ENCODE peak calls at places on chromosomes 6 and 20, in five cellular contexts. M is endothelial cell, C is IMR-90, Q is stromal cell of bone marrow, R is GM04504. G is an unnamed sample.

GRCh38 chr6:24893342-24893850 is 42.4 kb downstream of the RIPOR2 start:
- DNase-seq in C (no peak), R (no peak), Q (no peak), M (no peak), G (no peak)

GRCh38 chr20:46978871-46979536 is 84.4 kb downstream of the EYA2 start:
- DNase-seq in M (no peak), R (no peak), Q (no peak), C (no peak), G (no peak)

GRCh38 chr20:20655883-20656282 is 56.6 kb downstream of the RALGAPA2 start:
- DNase-seq in M (no peak), Q (no peak), R (no peak), C (no peak), G (no peak)

GRCh38 chr6:33875141-33875581 is 71.4 kb upstream of the MLN start:
- DNase-seq in Q (no peak), C (no peak), R (no peak), M (no peak), G (no peak)

GRCh38 chr6:18245642-18246041 is 18.7 kb downstream of the DEK start:
- DNase-seq in R (no peak), M (no peak), Q (no peak), C (no peak), G (no peak)

GRCh38 chr6:160523223-160523622 is 140.9 kb downstream of the LPA start:
- DNase-seq in Q (no peak), R (no peak), C (no peak), M (no peak), G (no peak)

GRCh38 chr20:36098364-36098763 is 56.2 kb upstream of the EPB41L1 start:
- DNase-seq in C (peak; percentile 40), M (no peak), Q (no peak), R (peak; percentile 35), G (peak; percentile 81)

GRCh38 chr6:36067374-36068011 is 39.9 kb downstream of the MAPK14 start:
- DNase-seq in R (no peak), M (no peak), Q (no peak), C (peak; percentile 49), G (no peak)

GRCh38 chr6:47187108-47187507 is 122.6 kb downstream of the TNFRSF21 start:
- DNase-seq in Q (no peak), M (no peak), R (no peak), C (no peak), G (no peak)

GRCh38 chr20:41048475-41049242 is 20.0 kb downstream of the TOP1 start:
- DNase-seq in C (no peak), Q (no peak), R (no peak), M (no peak), G (peak; percentile 31)